ENCODE peak calls at places on chromosomes 13 and 19, in four cellular contexts. G is tibial nerve, Y is fibroblast of lung, T is stomach. B is an unnamed sample.

GRCh38 chr13:92951273-92951820 is 275.3 kb upstream of the GPC6 start:
- DNase-seq in T (no peak), G (no peak), Y (no peak), B (no peak)

GRCh38 chr19:48501446-48501960 is 10.1 kb downstream of the LMTK3 start:
- DNase-seq in Y (no peak), G (no peak), T (peak), B (peak)

GRCh38 chr13:44305845-44306244 is 67.8 kb upstream of the SERP2 start:
- DNase-seq in G (no peak), T (peak), Y (peak), B (no peak)

GRCh38 chr13:96299235-96299634 is 209.3 kb downstream of the HS6ST3 start:
- DNase-seq in G (no peak), T (no peak), Y (no peak), B (no peak)

GRCh38 chr19:17109962-17110598 is 34.5 kb downstream of the MYO9B start:
- DNase-seq in T (peak), Y (no peak), G (peak), B (peak)

GRCh38 chr13:65063753-65064152 is 2166.4 kb downstream of the PCDH9 start:
- DNase-seq in Y (peak), T (no peak), G (no peak), B (no peak)

GRCh38 chr19:50702870-50703829 is 16.5 kb downstream of the SHANK1 start:
- DNase-seq in G (no peak), Y (no peak), T (no peak), B (no peak)

GRCh38 chr19:6739884-6740588 is 556 bp downstream of the TRIP10 start:
- DNase-seq in G (no peak), T (peak), Y (peak), B (no peak)

GRCh38 chr13:96700657-96701056 is 293.6 kb downstream of the OXGR1 start:
- DNase-seq in Y (no peak), T (no peak), G (no peak), B (no peak)

GRCh38 chr19:40610396-40611064 is 9.4 kb downstream of the LTBP4 start:
- DNase-seq in Y (no peak), T (peak), G (no peak), B (no peak)

GRCh38 chr13:31476266-31476665 is 263.1 kb upstream of the RXFP2 start:
- DNase-seq in T (no peak), Y (peak), G (no peak), B (no peak)

DNA sequence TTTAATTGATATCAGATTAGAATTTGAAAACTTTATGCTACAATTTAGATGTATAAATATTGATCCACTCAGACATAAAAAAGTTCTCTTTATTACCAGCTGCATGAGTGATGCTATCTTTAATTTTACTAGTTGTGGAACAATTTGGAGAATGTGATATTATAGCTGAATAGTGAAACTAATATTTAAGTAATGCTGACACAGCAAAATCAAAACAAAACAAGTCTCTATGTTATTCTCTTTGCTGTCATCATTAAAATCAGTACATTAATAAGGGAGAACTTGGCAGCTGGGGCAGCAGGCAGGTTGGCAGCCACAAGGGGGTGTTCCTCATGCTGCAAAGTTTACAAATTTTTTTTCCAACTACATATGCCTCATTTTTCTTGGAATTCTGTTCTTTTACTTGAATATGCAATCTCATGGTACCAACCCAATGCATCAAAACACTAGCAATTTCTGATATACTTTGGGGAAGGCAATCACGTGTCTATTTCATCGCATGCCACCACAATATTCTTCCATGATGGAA is 585.3 kb downstream of the FGF9 start:
- DNase-seq in T (no peak), G (no peak), Y (no peak), B (no peak)
- TF ChIP-seq CTCF in T (no peak), G (no peak), Y (peak), B (no peak)

GRCh38 chr19:11363881-11364280 is 8.6 kb downstream of the PLPPR2 start:
- DNase-seq in G (no peak), T (no peak), Y (no peak), B (no peak)

GRCh38 chr19:11359421-11359820 is 4.2 kb downstream of the PLPPR2 start:
- DNase-seq in G (no peak), T (no peak), Y (no peak), B (no peak)

GRCh38 chr19:11361771-11362731 is 6.8 kb downstream of the PLPPR2 start:
- DNase-seq in T (no peak), G (no peak), Y (no peak), B (no peak)

GRCh38 chr19:11364296-11364904 is 9.2 kb downstream of the PLPPR2 start:
- DNase-seq in G (no peak), Y (no peak), T (no peak), B (no peak)

GRCh38 chr19:11361037-11361770 is 6.0 kb downstream of the PLPPR2 start:
- DNase-seq in Y (no peak), G (no peak), T (peak), B (no peak)
- TF ChIP-seq CTCF in Y (no peak), G (no peak), T (no peak), B (no peak)

GRCh38 chr19:15259900-15260299 is 27.7 kb upstream of the EPHX3 start:
- DNase-seq in G (no peak), Y (no peak), T (no peak), B (no peak)

GRCh38 chr19:15260939-15261338 is 28.7 kb upstream of the EPHX3 start:
- DNase-seq in G (no peak), Y (no peak), T (no peak), B (no peak)

GRCh38 chr19:15256708-15257331 is 24.6 kb upstream of the EPHX3 start:
- DNase-seq in G (no peak), T (no peak), Y (no peak), B (no peak)

GRCh38 chr19:15255359-15255990 is 23.2 kb upstream of the EPHX3 start:
- DNase-seq in G (no peak), Y (no peak), T (no peak), B (no peak)

GRCh38 chr19:15257782-15258181 is 25.5 kb upstream of the EPHX3 start:
- DNase-seq in T (no peak), Y (no peak), G (no peak), B (no peak)
- TF ChIP-seq CTCF in T (no peak), Y (no peak), G (no peak), B (no peak)

GRCh38 chr13:111505175-111505777 is 184.8 kb downstream of the TEX29 start:
- DNase-seq in Y (no peak), G (no peak), T (peak), B (no peak)
- TF ChIP-seq CTCF in Y (peak), G (no peak), T (no peak), B (no peak)